ENCODE peak calls at places on chromosomes 13 and 19, in six cellular contexts. N is neural crest cell; S is natural killer cell treated with Interleukin-12 subunit alpha and Interleukin-12 subunit beta and Interleukin-15 and Interleukin-18, amount 100 ng/mL, for 72 hours; F is WTC11; L is GDM1; Z is HEK293T. J is an unnamed sample.
A peak's percentile ranks its signal among the peaks of the same experiment; 100 is the strongest.

GRCh38 chr13:35855531-35856019 is 275.6 kb downstream of the DCLK1 start:
- DNase-seq in N (no peak), S (no peak), F (peak; percentile 68), L (no peak), Z (peak; percentile 10), J (peak; percentile 9)

GRCh38 chr19:19627442-19627715 is 641 bp downstream of the LPAR2 start:
- DNase-seq in N (no peak), S (no peak), F (no peak), L (no peak), Z (no peak), J (no peak)

GRCh38 chr13:96075953-96076543 is 13.9 kb upstream of the HS6ST3 start:
- DNase-seq in N (no peak), S (no peak), F (no peak), L (no peak), Z (peak; percentile 13), J (peak; percentile 65)

GRCh38 chr19:3375221-3376088 is 9.1 kb downstream of the NFIC start:
- DNase-seq in N (no peak), S (no peak), F (no peak), L (no peak), Z (no peak), J (no peak)

GRCh38 chr13:113616991-113617749 is 32.6 kb downstream of the TFDP1 start:
- DNase-seq in N (no peak), S (no peak), F (peak; percentile 41), L (no peak), Z (no peak), J (no peak)

GRCh38 chr19:6216996-6217751 is 62.6 kb downstream of the MLLT1 start:
- DNase-seq in N (peak; percentile 55), S (peak; percentile 51), F (peak; percentile 48), L (no peak), Z (peak; percentile 58), J (no peak)

GRCh38 chr13:44764334-44764733 is 188.2 kb upstream of the TSC22D1 start:
- DNase-seq in N (peak; percentile 3), S (no peak), F (no peak), L (no peak), Z (no peak), J (peak; percentile 85)

GRCh38 chr13:93151277-93151676 is 75.3 kb upstream of the GPC6 start:
- DNase-seq in N (no peak), S (no peak), F (no peak), L (no peak), Z (no peak), J (no peak)

GRCh38 chr19:16330368-16330801 is 5.8 kb downstream of the KLF2 start:
- DNase-seq in N (no peak), S (peak; percentile 96), F (no peak), L (no peak), Z (no peak), J (peak; percentile 57)

GRCh38 chr19:39297931-39298634 is 1.9 kb downstream of the IFNL1 start:
- DNase-seq in N (no peak), S (peak; percentile 93), F (no peak), L (peak; percentile 22), Z (no peak), J (no peak)

GRCh38 chr19:55160128-55160985 is 2.8 kb upstream of the TNNI3 start:
- DNase-seq in N (peak; percentile 87), S (peak; percentile 92), F (peak; percentile 100), L (peak; percentile 88), Z (peak; percentile 94), J (peak; percentile 99)